ENCODE peak calls at places on chromosomes 1 and 21, in six cellular contexts. One of them, this sample, is unnamed.

GRCh38 chr1:178593526-178593925 is 80.6 kb downstream of the TEX35 start:
- DNase-seq in A673: no peak
- DNase-seq in activated CD4-positive, alpha-beta T cell treated with anti-CD3 and anti-CD28 coated beads for 24 hours: no peak
- DNase-seq in adipocyte: no peak
- DNase-seq in stomach: no peak
- DNase-seq in WTC11: no peak
- DNase-seq in this sample: no peak

GRCh38 chr1:21240706-21241105 is 49.6 kb downstream of the ECE1 start:
- DNase-seq in adipocyte: no peak
- DNase-seq in A673: no peak
- DNase-seq in activated CD4-positive, alpha-beta T cell treated with anti-CD3 and anti-CD28 coated beads for 24 hours: no peak
- DNase-seq in stomach: no peak
- DNase-seq in WTC11: no peak
- DNase-seq in this sample: no peak

GRCh38 chr1:2330511-2331199 is 60.7 kb downstream of the MORN1 start:
- DNase-seq in adipocyte: peak
- DNase-seq in A673: no peak
- DNase-seq in activated CD4-positive, alpha-beta T cell treated with anti-CD3 and anti-CD28 coated beads for 24 hours: no peak
- DNase-seq in stomach: no peak
- DNase-seq in WTC11: no peak
- DNase-seq in this sample: no peak

GRCh38 chr1:173002891-173003582 is 47.7 kb downstream of the TNFSF18 start:
- DNase-seq in stomach: no peak
- DNase-seq in WTC11: no peak
- DNase-seq in activated CD4-positive, alpha-beta T cell treated with anti-CD3 and anti-CD28 coated beads for 24 hours: no peak
- DNase-seq in A673: no peak
- DNase-seq in adipocyte: peak
- DNase-seq in this sample: no peak

GRCh38 chr1:87961992-87962391 is 633.3 kb downstream of the LMO4 start:
- DNase-seq in stomach: no peak
- DNase-seq in adipocyte: peak
- DNase-seq in WTC11: no peak
- DNase-seq in A673: peak
- DNase-seq in activated CD4-positive, alpha-beta T cell treated with anti-CD3 and anti-CD28 coated beads for 24 hours: no peak
- DNase-seq in this sample: no peak

GRCh38 chr21:15065381-15066230 is 806 bp upstream of the NRIP1 start:
- DNase-seq in adipocyte: peak
- DNase-seq in A673: peak
- DNase-seq in activated CD4-positive, alpha-beta T cell treated with anti-CD3 and anti-CD28 coated beads for 24 hours: peak
- DNase-seq in stomach: peak
- DNase-seq in WTC11: peak
- DNase-seq in this sample: peak

GRCh38 chr1:170010443-170010842 is 64.1 kb downstream of the KIFAP3 start:
- DNase-seq in stomach: no peak
- DNase-seq in adipocyte: peak
- DNase-seq in WTC11: peak
- DNase-seq in A673: peak
- DNase-seq in activated CD4-positive, alpha-beta T cell treated with anti-CD3 and anti-CD28 coated beads for 24 hours: no peak
- DNase-seq in this sample: no peak

GRCh38 chr1:40592107-40592773 is 60.8 kb downstream of the ZNF684 start:
- DNase-seq in stomach: no peak
- DNase-seq in WTC11: no peak
- DNase-seq in adipocyte: peak
- DNase-seq in A673: peak
- DNase-seq in activated CD4-positive, alpha-beta T cell treated with anti-CD3 and anti-CD28 coated beads for 24 hours: no peak
- DNase-seq in this sample: no peak

GRCh38 chr1:231157311-231157710 is 4.5 kb upstream of the TRIM67 start:
- DNase-seq in adipocyte: peak
- DNase-seq in activated CD4-positive, alpha-beta T cell treated with anti-CD3 and anti-CD28 coated beads for 24 hours: no peak
- DNase-seq in stomach: no peak
- DNase-seq in A673: no peak
- DNase-seq in WTC11: no peak
- DNase-seq in this sample: no peak

GRCh38 chr1:213987422-213987875 is 324 bp upstream of the PROX1 start:
- DNase-seq in stomach: peak
- DNase-seq in activated CD4-positive, alpha-beta T cell treated with anti-CD3 and anti-CD28 coated beads for 24 hours: no peak
- DNase-seq in adipocyte: no peak
- DNase-seq in A673: no peak
- DNase-seq in WTC11: no peak
- DNase-seq in this sample: no peak

GRCh38 chr1:116737855-116738318 is 16.3 kb upstream of the CD2 start:
- DNase-seq in stomach: no peak
- DNase-seq in adipocyte: no peak
- DNase-seq in A673: no peak
- DNase-seq in WTC11: no peak
- DNase-seq in activated CD4-positive, alpha-beta T cell treated with anti-CD3 and anti-CD28 coated beads for 24 hours: no peak
- DNase-seq in this sample: no peak

GRCh38 chr1:993379-993995 is 6.4 kb downstream of the HES4 start:
- DNase-seq in activated CD4-positive, alpha-beta T cell treated with anti-CD3 and anti-CD28 coated beads for 24 hours: no peak
- DNase-seq in adipocyte: no peak
- DNase-seq in A673: no peak
- DNase-seq in stomach: no peak
- DNase-seq in WTC11: no peak
- DNase-seq in this sample: no peak

GRCh38 chr1:160637821-160638539 is 8.9 kb downstream of the SLAMF1 start:
- DNase-seq in stomach: no peak
- DNase-seq in adipocyte: no peak
- DNase-seq in A673: peak
- DNase-seq in WTC11: no peak
- DNase-seq in activated CD4-positive, alpha-beta T cell treated with anti-CD3 and anti-CD28 coated beads for 24 hours: no peak
- DNase-seq in this sample: no peak

GRCh38 chr1:202348005-202348508 is 442 bp upstream of the PPP1R12B start:
- DNase-seq in A673: no peak
- DNase-seq in stomach: no peak
- DNase-seq in activated CD4-positive, alpha-beta T cell treated with anti-CD3 and anti-CD28 coated beads for 24 hours: no peak
- DNase-seq in adipocyte: no peak
- DNase-seq in WTC11: no peak
- DNase-seq in this sample: no peak

GRCh38 chr1:168734271-168734670 is 5.3 kb upstream of the DPT start:
- DNase-seq in adipocyte: no peak
- DNase-seq in activated CD4-positive, alpha-beta T cell treated with anti-CD3 and anti-CD28 coated beads for 24 hours: no peak
- DNase-seq in A673: no peak
- DNase-seq in WTC11: no peak
- DNase-seq in stomach: no peak
- DNase-seq in this sample: no peak

GRCh38 chr1:64826991-64827390 is 82.1 kb downstream of the RAVER2 start:
- DNase-seq in adipocyte: no peak
- DNase-seq in activated CD4-positive, alpha-beta T cell treated with anti-CD3 and anti-CD28 coated beads for 24 hours: no peak
- DNase-seq in stomach: no peak
- DNase-seq in A673: peak
- DNase-seq in WTC11: no peak
- DNase-seq in this sample: no peak

GRCh38 chr21:44050276-44050675 is 38.2 kb downstream of the TRAPPC10 start:
- DNase-seq in A673: no peak
- DNase-seq in adipocyte: no peak
- DNase-seq in activated CD4-positive, alpha-beta T cell treated with anti-CD3 and anti-CD28 coated beads for 24 hours: no peak
- DNase-seq in stomach: no peak
- DNase-seq in WTC11: no peak
- DNase-seq in this sample: no peak

GRCh38 chr21:25183577-25183976 is 423.7 kb downstream of the MRPL39 start:
- DNase-seq in A673: no peak
- DNase-seq in activated CD4-positive, alpha-beta T cell treated with anti-CD3 and anti-CD28 coated beads for 24 hours: no peak
- DNase-seq in stomach: no peak
- DNase-seq in adipocyte: no peak
- DNase-seq in WTC11: no peak
- DNase-seq in this sample: no peak

GRCh38 chr21:40886931-40887330 is 40.0 kb upstream of the DSCAM start:
- DNase-seq in activated CD4-positive, alpha-beta T cell treated with anti-CD3 and anti-CD28 coated beads for 24 hours: no peak
- DNase-seq in adipocyte: no peak
- DNase-seq in A673: no peak
- DNase-seq in stomach: no peak
- DNase-seq in WTC11: no peak
- DNase-seq in this sample: no peak

GRCh38 chr1:10866314-10867091 is 70.1 kb upstream of the CASZ1 start:
- DNase-seq in activated CD4-positive, alpha-beta T cell treated with anti-CD3 and anti-CD28 coated beads for 24 hours: no peak
- DNase-seq in WTC11: peak
- DNase-seq in adipocyte: peak
- DNase-seq in stomach: no peak
- DNase-seq in A673: peak
- DNase-seq in this sample: no peak

GRCh38 chr21:38476385-38476784 is 21.9 kb downstream of the ERG start:
- DNase-seq in adipocyte: no peak
- DNase-seq in WTC11: no peak
- DNase-seq in stomach: no peak
- DNase-seq in activated CD4-positive, alpha-beta T cell treated with anti-CD3 and anti-CD28 coated beads for 24 hours: no peak
- DNase-seq in A673: no peak
- DNase-seq in this sample: no peak

GRCh38 chr1:55876276-55877060 is 661.3 kb upstream of the USP24 start:
- DNase-seq in activated CD4-positive, alpha-beta T cell treated with anti-CD3 and anti-CD28 coated beads for 24 hours: no peak
- DNase-seq in A673: no peak
- DNase-seq in WTC11: no peak
- DNase-seq in adipocyte: no peak
- DNase-seq in stomach: no peak
- DNase-seq in this sample: no peak

GRCh38 chr1:35847935-35848565 is 35.0 kb upstream of the AGO1 start:
- DNase-seq in WTC11: no peak
- DNase-seq in A673: no peak
- DNase-seq in adipocyte: no peak
- DNase-seq in stomach: no peak
- DNase-seq in activated CD4-positive, alpha-beta T cell treated with anti-CD3 and anti-CD28 coated beads for 24 hours: no peak
- DNase-seq in this sample: no peak

GRCh38 chr1:227273557-227273956 is 44.7 kb downstream of the CDC42BPA start:
- DNase-seq in adipocyte: no peak
- DNase-seq in A673: peak
- DNase-seq in stomach: no peak
- DNase-seq in activated CD4-positive, alpha-beta T cell treated with anti-CD3 and anti-CD28 coated beads for 24 hours: no peak
- DNase-seq in WTC11: no peak
- DNase-seq in this sample: no peak

GRCh38 chr1:19809044-19809750 is 5.9 kb downstream of the RNF186 start:
- DNase-seq in WTC11: no peak
- DNase-seq in A673: no peak
- DNase-seq in adipocyte: no peak
- DNase-seq in stomach: peak
- DNase-seq in activated CD4-positive, alpha-beta T cell treated with anti-CD3 and anti-CD28 coated beads for 24 hours: no peak
- DNase-seq in this sample: no peak

GRCh38 chr1:151007853-151008243 is 401 bp upstream of the PRUNE1 start:
- DNase-seq in A673: no peak
- DNase-seq in stomach: no peak
- DNase-seq in activated CD4-positive, alpha-beta T cell treated with anti-CD3 and anti-CD28 coated beads for 24 hours: no peak
- DNase-seq in WTC11: no peak
- DNase-seq in adipocyte: no peak
- DNase-seq in this sample: no peak

GRCh38 chr1:44542415-44543063 is 131.7 kb downstream of the TMEM53 start:
- DNase-seq in activated CD4-positive, alpha-beta T cell treated with anti-CD3 and anti-CD28 coated beads for 24 hours: no peak
- DNase-seq in stomach: no peak
- DNase-seq in A673: no peak
- DNase-seq in WTC11: peak
- DNase-seq in adipocyte: no peak
- DNase-seq in this sample: no peak

GRCh38 chr1:233639611-233640010 is 25.7 kb downstream of the KCNK1 start:
- DNase-seq in adipocyte: no peak
- DNase-seq in WTC11: no peak
- DNase-seq in activated CD4-positive, alpha-beta T cell treated with anti-CD3 and anti-CD28 coated beads for 24 hours: no peak
- DNase-seq in A673: no peak
- DNase-seq in stomach: no peak
- DNase-seq in this sample: no peak

GRCh38 chr1:192905049-192905448 is 96.2 kb downstream of the RGS2 start:
- DNase-seq in stomach: no peak
- DNase-seq in A673: no peak
- DNase-seq in adipocyte: peak
- DNase-seq in WTC11: no peak
- DNase-seq in activated CD4-positive, alpha-beta T cell treated with anti-CD3 and anti-CD28 coated beads for 24 hours: no peak
- DNase-seq in this sample: no peak

GRCh38 chr1:1630191-1630964 is 1.6 kb upstream of the MMP23B start:
- DNase-seq in activated CD4-positive, alpha-beta T cell treated with anti-CD3 and anti-CD28 coated beads for 24 hours: peak
- DNase-seq in A673: peak
- DNase-seq in adipocyte: no peak
- DNase-seq in stomach: peak
- DNase-seq in WTC11: peak
- DNase-seq in this sample: no peak

GRCh38 chr1:59432531-59433439 is 135.9 kb downstream of the FGGY start:
- DNase-seq in adipocyte: no peak
- DNase-seq in A673: no peak
- DNase-seq in stomach: no peak
- DNase-seq in WTC11: no peak
- DNase-seq in activated CD4-positive, alpha-beta T cell treated with anti-CD3 and anti-CD28 coated beads for 24 hours: no peak
- DNase-seq in this sample: no peak

GRCh38 chr1:207024202-207025143 is 8.1 kb downstream of the C1orf116 start:
- DNase-seq in stomach: peak
- DNase-seq in adipocyte: no peak
- DNase-seq in A673: no peak
- DNase-seq in activated CD4-positive, alpha-beta T cell treated with anti-CD3 and anti-CD28 coated beads for 24 hours: peak
- DNase-seq in WTC11: no peak
- DNase-seq in this sample: no peak

GRCh38 chr1:158646465-158646864 is 40.0 kb downstream of the SPTA1 start:
- DNase-seq in A673: no peak
- DNase-seq in WTC11: no peak
- DNase-seq in activated CD4-positive, alpha-beta T cell treated with anti-CD3 and anti-CD28 coated beads for 24 hours: no peak
- DNase-seq in adipocyte: no peak
- DNase-seq in stomach: no peak
- DNase-seq in this sample: no peak

This sample was measured in SIG-M5.